ENCODE peak calls at places on chromosomes 6 and 20, in ten cellular contexts. C, B, D, J, U, G, O, M, Q and R are unnamed samples.

GRCh38 chr20:2695206-2695983 is 2.8 kb downstream of the EBF4 start:
- DNase-seq in C (no peak), B (no peak), D (no peak), J (no peak), U (no peak), G (no peak), O (no peak), M (no peak), Q (no peak), R (no peak)

GRCh38 chr6:107571354-107571753 is 81.4 kb downstream of the SOBP start:
- DNase-seq in C (no peak), B (no peak), D (no peak), J (no peak), U (no peak), G (peak; percentile 68), O (no peak), M (no peak), Q (no peak), R (no peak)

GRCh38 chr20:57661201-57662027 is 41.2 kb upstream of the ZBP1 start:
- DNase-seq in C (peak; percentile 45), B (peak; percentile 47), D (no peak), J (no peak), U (no peak), G (no peak), O (no peak), M (no peak), Q (no peak), R (no peak)

GRCh38 chr20:59770851-59771250 is 162.6 kb downstream of the SYCP2 start:
- DNase-seq in C (no peak), B (no peak), D (no peak), J (no peak), U (no peak), G (no peak), O (no peak), M (no peak), Q (no peak), R (no peak)

GRCh38 chr6:13614126-13614925 is 809 bp upstream of the NOL7 start:
- DNase-seq in C (no peak), B (peak; percentile 84), D (peak; percentile 61), J (no peak), U (peak; percentile 42), G (peak; percentile 90), O (peak; percentile 62), M (peak; percentile 12), Q (no peak), R (peak; percentile 81)

GRCh38 chr6:2245103-2245953 is at the start of gene GMDS:
- DNase-seq in C (peak; percentile 87), B (peak; percentile 96), D (peak; percentile 80), J (peak; percentile 86), U (peak; percentile 70), G (peak; percentile 98), O (peak; percentile 76), M (peak; percentile 82), Q (peak; percentile 83), R (peak; percentile 94)

GRCh38 chr6:110864816-110865215 is 9.8 kb upstream of the AMD1 start:
- DNase-seq in C (no peak), B (no peak), D (peak; percentile 44), J (no peak), U (no peak), G (no peak), O (no peak), M (no peak), Q (no peak), R (no peak)

GRCh38 chr20:33676121-33676520 is 1.9 kb upstream of the NECAB3 start:
- DNase-seq in C (peak; percentile 60), B (no peak), D (no peak), J (no peak), U (no peak), G (peak; percentile 23), O (no peak), M (no peak), Q (no peak), R (no peak)